ENCODE peak calls at places on chromosomes 11 and 22, in five cellular contexts. X, S, O, I and E are unnamed samples.

GRCh38 chr11:44927174-44927661 is 23.5 kb downstream of the TP53I11 start:
- DNase-seq in O (peak), S (peak), I (peak), X (peak), E (peak)

GRCh38 chr11:60906132-60906972 is at the start of gene PRPF19:
- DNase-seq in S (peak), O (peak), X (peak), I (peak), E (peak)

GRCh38 chr11:77147036-77147315 is 18.9 kb downstream of the MYO7A start:
- DNase-seq in S (no peak), O (no peak), X (no peak), I (no peak), E (no peak)

GRCh38 chr11:69003866-69004311 is 9.2 kb downstream of the MRGPRF start:
- DNase-seq in I (peak), X (no peak), O (no peak), S (no peak), E (no peak)

GRCh38 chr11:3003396-3004231 is 11.5 kb upstream of the NAP1L4 start:
- DNase-seq in O (no peak), X (no peak), I (peak), S (no peak), E (no peak)

GRCh38 chr11:113647856-113648255 is 58.3 kb downstream of the TMPRSS5 start:
- DNase-seq in S (no peak), X (no peak), O (no peak), I (no peak), E (no peak)

GRCh38 chr11:75135021-75135650 is 15.8 kb upstream of the SLCO2B1 start:
- DNase-seq in I (no peak), O (no peak), X (no peak), S (no peak), E (no peak)

GRCh38 chr11:11499300-11499699 is 122.5 kb downstream of the GALNT18 start:
- DNase-seq in X (no peak), S (no peak), O (no peak), I (no peak), E (no peak)

GRCh38 chr11:15073361-15074205 is at the start of gene CALCB:
- DNase-seq in I (no peak), X (peak), O (no peak), S (no peak), E (no peak)

GRCh38 chr11:15327786-15328231 is 213.1 kb downstream of the INSC start:
- DNase-seq in X (peak), O (no peak), S (peak), I (no peak), E (peak)

GRCh38 chr11:68107689-68108088 is 13.5 kb downstream of the CHKA start:
- DNase-seq in S (no peak), I (no peak), X (no peak), O (no peak), E (no peak)

GRCh38 chr11:16169541-16169940 is 186.8 kb downstream of the SOX6 start:
- DNase-seq in S (no peak), O (no peak), I (no peak), X (no peak), E (no peak)

GRCh38 chr11:71558996-71559395 is 6.4 kb upstream of the KRTAP5-10 start:
- DNase-seq in X (no peak), S (no peak), I (no peak), O (no peak), E (no peak)

GRCh38 chr22:33792837-33793236 is 127.4 kb downstream of the LARGE1 start:
- DNase-seq in X (no peak), S (no peak), I (no peak), O (no peak), E (no peak)

GRCh38 chr22:37616205-37617083 is 7.8 kb downstream of the GGA1 start:
- DNase-seq in I (no peak), S (no peak), O (no peak), X (no peak), E (no peak)

GRCh38 chr22:39277135-39277607 is 32.4 kb upstream of the PDGFB start:
- DNase-seq in O (no peak), S (no peak), X (no peak), I (no peak), E (peak)

GRCh38 chr11:130847517-130847916 is 68.8 kb downstream of the SNX19 start:
- DNase-seq in S (no peak), X (no peak), I (no peak), O (no peak), E (peak)

GRCh38 chr22:28978158-28978557 is 83.5 kb downstream of the C22orf31 start:
- DNase-seq in X (peak), I (no peak), S (no peak), O (no peak), E (peak)

GRCh38 chr11:60951909-60952741 is at the start of gene SLC15A3:
- DNase-seq in X (no peak), O (no peak), I (peak), S (no peak), E (peak)

GRCh38 chr11:74730601-74731260 is 495 bp downstream of the CHRDL2 start:
- DNase-seq in X (no peak), S (no peak), I (peak), O (no peak), E (no peak)

GRCh38 chr11:122897606-122898210 is 15.1 kb downstream of the JHY start:
- DNase-seq in S (no peak), X (no peak), I (no peak), O (no peak), E (no peak)

GRCh38 chr22:21685164-21685513 is 19.3 kb downstream of the PPIL2 start:
- DNase-seq in X (no peak), I (no peak), S (no peak), O (no peak), E (no peak)

GRCh38 chr11:112558691-112559090 is 298.0 kb upstream of the PLET1 start:
- DNase-seq in S (no peak), I (no peak), X (no peak), O (no peak), E (no peak)

GRCh38 chr22:16962501-16962900 is 45.5 kb downstream of the GAB4 start:
- DNase-seq in X (no peak), S (no peak), O (no peak), I (no peak), E (no peak)

GRCh38 chr11:71488968-71489265 is 35.9 kb downstream of the NADSYN1 start:
- DNase-seq in I (no peak), X (peak), S (no peak), O (no peak), E (no peak)

GRCh38 chr11:46457659-46458058 is 66.1 kb upstream of the CHRM4 start:
- DNase-seq in I (no peak), X (no peak), S (peak), O (no peak), E (no peak)

DNA sequence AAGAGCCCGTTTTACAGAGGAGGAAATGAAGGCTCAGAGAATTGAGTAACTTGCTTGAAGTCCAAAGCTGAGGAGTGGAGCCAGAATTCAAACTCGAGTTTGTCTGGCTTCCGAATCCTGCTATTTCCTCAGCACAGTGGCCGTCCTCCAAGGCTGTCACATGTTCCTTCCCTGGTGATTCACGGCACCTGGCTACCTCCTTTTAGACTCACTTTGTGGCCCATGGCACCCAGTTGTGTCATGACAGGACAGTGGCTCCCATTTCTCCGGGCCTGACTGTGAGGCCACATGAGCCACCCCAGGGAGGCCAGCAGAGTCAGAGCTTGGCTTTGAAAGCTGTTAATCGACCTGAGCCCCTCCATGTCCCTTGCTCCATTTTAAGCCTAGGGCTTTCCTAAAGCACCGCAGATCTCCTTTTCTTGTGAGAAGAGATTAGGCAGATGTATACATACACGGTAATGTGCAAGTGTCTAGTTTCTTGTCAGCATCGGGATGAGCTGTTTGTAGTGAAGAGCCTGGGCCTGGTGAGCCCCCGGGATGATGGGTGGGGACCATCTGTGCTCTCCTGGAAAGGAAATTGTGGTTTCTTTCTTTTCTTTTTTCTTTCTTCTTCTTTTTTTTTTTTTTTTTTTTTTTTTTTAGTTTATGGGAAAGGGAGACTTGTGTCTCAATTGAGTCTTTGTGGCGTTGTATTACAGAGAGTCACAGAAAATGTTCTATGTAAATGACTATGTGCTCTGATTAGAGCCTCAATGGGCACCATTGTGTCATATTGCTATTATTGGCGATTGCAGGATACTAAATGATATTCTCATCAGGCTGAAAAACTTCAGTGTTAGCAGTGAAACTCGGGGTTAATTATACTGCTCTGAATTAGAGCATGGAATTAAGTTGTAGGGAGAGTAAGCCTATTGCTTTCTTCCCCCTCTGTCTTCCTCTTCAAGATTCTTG is 54.8 kb downstream of the PTPRJ start:
- DNase-seq in S (peak), I (peak), X (no peak), O (no peak), E (no peak)
- H3K27ac ChIP-seq in S (peak), I (no peak), X (no peak), O (no peak), E (no peak)

GRCh38 chr11:128480665-128481064 is 106.7 kb downstream of the ETS1 start:
- DNase-seq in X (no peak), O (no peak), S (no peak), I (no peak), E (no peak)
- H3K4me3 ChIP-seq in X (no peak), O (peak), S (no peak), I (no peak), E (no peak)

GRCh38 chr11:394858-395655 is 1.0 kb downstream of the PKP3 start:
- DNase-seq in O (no peak), X (no peak), S (no peak), I (no peak), E (no peak)
- H3K27ac ChIP-seq in O (no peak), X (no peak), S (no peak), I (no peak), E (peak)

DNA sequence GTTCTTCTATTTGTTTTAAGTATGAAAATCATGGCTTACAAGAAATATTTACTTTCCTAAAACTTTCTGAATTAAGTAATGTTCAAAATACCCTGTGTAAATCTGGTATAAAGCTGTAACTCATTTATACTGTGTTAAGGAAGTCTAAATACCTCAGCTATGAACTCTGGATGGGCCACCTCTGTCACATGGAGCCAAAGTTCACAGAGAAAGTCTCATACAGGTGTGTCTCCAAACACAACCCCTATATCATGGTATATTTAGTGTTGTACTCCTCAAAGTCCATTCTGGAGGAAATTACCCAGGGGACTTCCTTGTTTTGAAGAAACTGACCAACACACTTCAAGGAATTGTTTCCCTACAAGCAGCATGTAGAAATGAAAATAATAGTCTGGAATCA is 909.2 kb upstream of the TENM4 start:
- DNase-seq in S (no peak), I (no peak), X (no peak), O (no peak), E (no peak)
- H3K4me3 ChIP-seq in S (no peak), I (no peak), X (no peak), O (no peak), E (no peak)

DNA sequence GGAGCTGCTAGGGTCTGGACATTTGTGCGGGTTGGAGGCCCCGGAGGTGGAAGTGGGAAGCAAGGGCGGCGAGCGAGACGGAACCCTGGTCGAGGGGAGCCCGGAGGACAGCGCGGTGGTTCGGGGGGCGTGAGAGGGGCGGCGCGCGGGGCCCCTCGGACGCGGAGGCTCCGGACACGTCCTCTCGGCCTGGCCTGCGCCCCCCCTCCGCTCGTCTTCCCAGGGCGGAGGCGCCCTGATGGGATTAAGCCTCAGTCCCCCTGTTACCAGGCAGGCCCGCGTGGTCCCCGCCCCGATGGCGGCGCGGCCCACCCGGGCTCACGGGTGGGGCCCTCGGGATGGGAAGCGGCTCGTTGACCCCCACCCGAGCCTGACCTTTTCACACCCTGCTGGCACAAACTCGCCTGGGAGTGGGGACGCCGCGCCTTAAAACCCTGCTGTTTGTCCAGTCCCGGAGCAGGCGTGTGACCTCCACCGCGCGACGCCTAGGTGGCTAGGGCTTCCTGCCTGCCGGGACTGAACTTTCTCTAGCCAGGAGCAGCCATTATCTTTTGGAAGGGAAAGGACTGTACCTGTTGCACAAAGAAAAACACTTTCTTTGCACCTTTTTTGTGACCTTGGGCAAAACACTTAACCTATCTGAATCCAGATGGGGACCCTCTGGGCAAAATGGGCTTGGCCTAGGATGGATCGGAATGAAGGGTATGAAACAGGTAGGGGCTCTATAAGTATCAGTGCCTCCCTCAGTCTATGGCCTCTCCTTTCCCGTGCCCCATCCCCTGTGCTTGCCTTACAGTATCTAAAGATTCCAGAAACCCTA is 988 bp downstream of the KIAA1671 start:
- DNase-seq in I (no peak), O (no peak), S (peak), X (peak), E (no peak)
- H3K27ac ChIP-seq in I (peak), O (no peak), S (peak), X (peak), E (no peak)

GRCh38 chr11:121105063-121105480 is 4.0 kb downstream of the TECTA start:
- DNase-seq in S (no peak), X (no peak), I (peak), O (no peak), E (no peak)
- H3K4me3 ChIP-seq in S (no peak), X (no peak), I (no peak), O (no peak), E (no peak)

DNA sequence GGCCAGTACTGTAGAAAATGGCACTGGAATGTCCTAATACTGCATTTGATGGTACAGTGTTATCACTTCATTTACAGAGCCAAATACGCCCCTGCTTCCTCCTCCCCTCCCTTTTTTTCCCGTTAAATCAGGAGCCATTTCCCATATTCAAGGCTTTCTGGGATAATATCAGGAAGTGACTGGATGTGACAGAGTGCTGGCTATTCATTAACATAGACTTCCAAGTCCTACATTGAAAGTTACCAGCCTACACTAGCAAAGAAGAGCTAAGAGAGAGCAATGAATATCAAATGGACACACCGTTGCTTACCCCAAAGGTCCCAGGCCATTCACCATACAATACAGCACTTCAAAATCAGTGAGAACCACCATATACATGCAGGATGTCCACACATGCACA is 32.2 kb upstream of the ABCC8 start:
- DNase-seq in S (no peak), O (no peak), X (no peak), I (no peak), E (no peak)
- H3K27ac ChIP-seq in S (no peak), O (no peak), X (no peak), I (peak), E (no peak)

GRCh38 chr11:61964941-61965282 is 2.5 kb downstream of the FTH1 start:
- DNase-seq in X (no peak), O (no peak), I (no peak), S (no peak), E (no peak)
- H3K4me3 ChIP-seq in X (no peak), O (peak), I (peak), S (no peak), E (peak)

GRCh38 chr22:44094751-44095302 is 70.7 kb downstream of the PARVB start:
- DNase-seq in X (no peak), I (no peak), O (no peak), S (no peak), E (no peak)
- H3K27ac ChIP-seq in X (no peak), I (no peak), O (no peak), S (no peak), E (no peak)